ENCODE peak calls at places on chromosome 19, in four cellular contexts. L, N, R and A are unnamed samples.

GRCh38 chr19:3670796-3671679 is 29.2 kb downstream of the PIP5K1C start:
- DNase-seq in R (no peak), N (peak), L (no peak), A (peak)

GRCh38 chr19:49921871-49922755 is 6.9 kb upstream of the ATF5 start:
- DNase-seq in L (no peak), R (no peak), N (peak), A (no peak)

GRCh38 chr19:50222691-50223438 is 19.4 kb downstream of the MYH14 start:
- DNase-seq in R (no peak), L (no peak), N (no peak), A (no peak)

GRCh38 chr19:6038634-6039405 is 60.9 kb upstream of the RANBP3 start:
- DNase-seq in R (no peak), N (no peak), L (no peak), A (no peak)

GRCh38 chr19:34759218-34759917 is 13.6 kb downstream of the ZNF599 start:
- DNase-seq in N (no peak), R (no peak), L (no peak), A (no peak)

GRCh38 chr19:52896431-52897148 is 845 bp downstream of the ZNF320 start:
- DNase-seq in R (peak), L (no peak), N (peak), A (no peak)

GRCh38 chr19:46925548-46925950 is 64.8 kb downstream of the ARHGAP35 start:
- DNase-seq in L (no peak), R (no peak), N (no peak), A (no peak)

GRCh38 chr19:5623397-5624153 is 692 bp downstream of the SAFB start:
- DNase-seq in N (no peak), R (peak), L (no peak), A (no peak)

GRCh38 chr19:46972301-46972700 is 47.3 kb upstream of the NPAS1 start:
- DNase-seq in N (no peak), L (no peak), R (no peak), A (no peak)

GRCh38 chr19:10285393-10285792 is 1.4 kb upstream of the ICAM4 start:
- DNase-seq in L (no peak), N (no peak), R (no peak), A (no peak)

GRCh38 chr19:57934820-57935665 is at the start of gene ZNF418:
- DNase-seq in L (peak), R (peak), N (peak), A (no peak)

GRCh38 chr19:34067861-34068271 is 104.4 kb upstream of the LSM14A start:
- DNase-seq in R (no peak), L (no peak), N (no peak), A (no peak)

GRCh38 chr19:30780032-30780431 is 407.8 kb downstream of the ZNF536 start:
- DNase-seq in L (no peak), N (no peak), R (no peak), A (no peak)

GRCh38 chr19:8552810-8553209 is 24.4 kb downstream of the MYO1F start:
- DNase-seq in N (peak), L (no peak), R (peak), A (no peak)

GRCh38 chr19:46515879-46516350 is 20.2 kb upstream of the PNMA8B start:
- DNase-seq in R (no peak), N (peak), L (no peak), A (no peak)

GRCh38 chr19:45528149-45528743 is 21.0 kb downstream of the VASP start:
- DNase-seq in R (peak), N (peak), L (no peak), A (no peak)

GRCh38 chr19:13843104-13843921 is 33.6 kb upstream of the NANOS3 start:
- DNase-seq in R (peak), N (peak), L (no peak), A (no peak)

GRCh38 chr19:14517840-14518505 is at the start of gene DNAJB1:
- DNase-seq in L (no peak), R (peak), N (peak), A (no peak)

GRCh38 chr19:55882626-55883025 is 46.3 kb downstream of the NLRP4 start:
- DNase-seq in R (no peak), N (no peak), L (no peak), A (no peak)

GRCh38 chr19:13615890-13616289 is 109.6 kb upstream of the CACNA1A start:
- DNase-seq in R (no peak), L (no peak), N (peak), A (no peak)

GRCh38 chr19:47019431-47020041 is at the start of gene NPAS1:
- DNase-seq in N (no peak), R (peak), L (no peak), A (no peak)

GRCh38 chr19:4682417-4683200 is 12.5 kb upstream of the MYDGF start:
- DNase-seq in N (no peak), R (no peak), L (no peak), A (no peak)

GRCh38 chr19:27822336-27822735 is 1390.6 kb downstream of the UQCRFS1 start:
- DNase-seq in L (no peak), R (no peak), N (no peak), A (no peak)

DNA sequence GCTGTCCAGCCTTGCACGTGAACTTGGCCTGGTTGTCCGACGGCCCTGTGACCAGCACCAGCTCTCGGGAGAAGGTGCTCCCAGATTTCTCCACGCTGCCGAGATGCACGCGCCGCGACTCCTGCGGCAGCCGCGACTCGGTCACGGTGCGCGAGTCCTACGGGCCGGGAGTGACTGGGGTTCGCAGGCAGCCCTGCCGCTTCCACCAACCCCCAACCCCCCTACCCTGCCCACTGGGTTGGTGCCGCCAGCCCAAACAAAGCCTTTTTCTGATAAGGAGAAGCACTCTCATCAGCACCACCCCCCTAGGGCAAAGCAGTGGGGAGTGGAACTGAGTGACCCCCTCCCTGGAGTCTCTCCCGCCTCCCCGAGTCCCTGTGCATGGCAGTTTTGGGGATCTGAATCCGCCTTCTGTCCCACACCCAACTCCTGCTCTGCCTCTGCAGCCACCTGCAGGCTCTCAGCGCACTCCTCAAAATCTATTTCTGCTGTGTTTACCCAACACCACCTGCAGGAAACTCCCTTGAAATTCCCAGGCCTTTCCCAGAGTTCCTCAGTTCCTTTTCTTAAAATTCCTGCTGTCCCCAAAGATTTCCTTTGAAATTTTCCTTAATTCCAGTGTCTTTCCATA is 6.2 kb downstream of the NPHS1 start:
- DNase-seq in R (no peak), N (no peak), L (no peak), A (no peak)
- TF ChIP-seq CTCF in R (no peak), N (no peak), L (no peak), A (no peak)

GRCh38 chr19:1223018-1223855 is 14.6 kb downstream of the CBARP start:
- DNase-seq in R (no peak), L (no peak), N (peak), A (no peak)
- TF ChIP-seq CTCF in R (peak), L (peak), N (peak), A (no peak)

GRCh38 chr19:23822735-23823134 is 64.0 kb upstream of the ZNF681 start:
- DNase-seq in R (no peak), L (no peak), N (no peak), A (no peak)

DNA sequence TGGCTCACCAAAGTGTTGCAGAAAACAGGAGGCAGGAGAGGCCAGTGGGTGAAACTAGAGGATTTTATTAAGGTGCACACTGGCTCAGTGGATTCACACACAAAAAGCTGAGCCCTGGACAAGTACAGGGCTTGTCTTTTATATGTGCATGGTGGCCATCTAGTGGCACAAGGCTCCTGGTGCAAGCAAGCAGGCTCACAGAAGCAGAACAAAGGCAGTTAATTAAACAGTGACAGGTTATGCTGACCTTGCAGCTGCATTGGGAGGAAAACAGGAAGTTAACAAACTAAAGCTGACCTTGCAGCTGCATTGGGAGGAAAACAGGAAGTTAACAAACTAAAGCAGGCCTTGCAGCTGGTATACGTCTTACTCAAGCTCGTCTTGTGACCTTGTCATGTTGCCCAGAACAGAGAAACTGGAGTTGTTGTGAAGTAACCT is 65.3 kb upstream of the ZNF681 start:
- DNase-seq in N (no peak), L (no peak), R (peak), A (no peak)
- TF ChIP-seq CTCF in N (no peak), L (no peak), R (no peak), A (no peak)

GRCh38 chr19:42324655-42325307 is 654 bp upstream of the MEGF8 start:
- DNase-seq in N (no peak), L (no peak), R (no peak), A (no peak)

GRCh38 chr19:42326969-42327368 is 1.5 kb downstream of the MEGF8 start:
- DNase-seq in R (no peak), N (no peak), L (no peak), A (no peak)

GRCh38 chr19:42327381-42327780 is 1.9 kb downstream of the MEGF8 start:
- DNase-seq in R (no peak), N (no peak), L (no peak), A (no peak)

GRCh38 chr19:42325308-42325895 is at the start of gene MEGF8:
- DNase-seq in N (peak), R (peak), L (peak), A (peak)

DNA sequence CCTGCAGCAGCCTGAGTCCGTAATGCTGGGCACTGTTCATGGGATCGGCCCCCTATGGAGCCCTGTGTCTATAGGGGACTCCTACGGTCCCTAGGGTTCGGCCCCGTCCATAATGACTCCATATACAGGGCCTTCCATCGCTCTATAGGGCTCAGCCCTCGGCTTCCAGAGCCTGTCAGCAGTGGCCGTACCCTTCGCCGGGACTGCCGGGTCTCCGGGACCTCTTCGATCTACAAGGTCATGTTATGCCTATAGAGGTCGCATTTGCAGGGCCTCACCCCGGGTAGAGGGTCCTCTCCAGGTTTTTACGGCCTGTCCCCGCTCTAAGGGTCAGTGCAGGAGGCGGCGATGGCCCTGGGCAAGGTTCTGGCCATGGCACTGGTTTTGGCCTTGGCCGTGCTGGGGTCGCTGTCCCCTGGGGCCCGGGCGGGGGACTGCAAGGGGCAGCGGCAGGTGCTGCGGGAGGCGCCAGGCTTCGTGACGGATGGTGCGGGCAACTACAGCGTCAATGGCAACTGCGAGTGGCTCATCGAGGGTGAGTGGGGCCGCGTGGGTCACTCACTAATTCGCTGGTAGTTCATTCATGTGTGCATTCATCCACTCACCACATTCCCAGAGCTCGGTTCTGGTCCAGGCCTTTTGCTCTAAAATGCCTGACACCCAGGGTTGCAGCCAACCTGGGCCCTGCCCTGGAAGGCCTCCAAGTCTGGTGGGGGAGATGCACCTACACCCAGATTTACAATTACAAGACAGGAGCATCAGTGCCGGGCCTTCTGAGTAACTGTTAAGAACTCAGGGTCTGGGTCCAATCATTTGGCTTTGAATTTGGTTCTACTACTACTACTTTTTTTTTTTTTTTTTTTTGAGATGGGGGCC is 699 bp downstream of the MEGF8 start:
- DNase-seq in L (no peak), R (peak), N (no peak), A (no peak)
- TF ChIP-seq CTCF in L (no peak), R (no peak), N (no peak), A (no peak)

DNA sequence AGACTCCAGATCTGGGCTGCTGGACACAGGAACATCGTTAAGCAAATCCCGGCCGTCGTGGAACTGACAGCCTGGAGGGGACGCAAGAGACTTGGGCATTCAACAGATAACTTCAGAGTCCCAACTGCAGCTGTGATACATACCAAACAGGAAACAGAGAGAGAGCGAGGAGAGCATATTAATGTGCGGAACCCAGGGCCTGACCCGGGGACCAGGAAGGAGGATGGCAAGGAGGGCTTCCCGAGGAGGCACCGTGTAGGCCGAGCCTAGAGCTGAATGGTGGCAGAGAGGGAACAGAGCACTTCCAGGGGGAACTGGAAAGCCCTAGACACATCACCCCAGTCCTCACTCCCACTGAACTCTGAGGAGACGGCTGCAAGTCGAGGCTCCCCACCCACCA is 68.1 kb downstream of the SIPA1L3 start:
- DNase-seq in L (no peak), N (no peak), R (no peak), A (no peak)
- TF ChIP-seq CTCF in L (no peak), N (no peak), R (no peak), A (no peak)

GRCh38 chr19:18141031-18141430 is 11.9 kb upstream of the PIK3R2 start:
- DNase-seq in R (no peak), L (no peak), N (no peak), A (no peak)

GRCh38 chr19:18137242-18137641 is 15.7 kb upstream of the PIK3R2 start:
- DNase-seq in L (no peak), N (no peak), R (no peak), A (no peak)

GRCh38 chr19:18131841-18132596 is 20.9 kb upstream of the PIK3R2 start:
- DNase-seq in N (no peak), R (no peak), L (no peak), A (no peak)

GRCh38 chr19:18140473-18140872 is 12.5 kb upstream of the PIK3R2 start:
- DNase-seq in L (no peak), N (no peak), R (no peak), A (no peak)

GRCh38 chr19:18135712-18136584 is 17.0 kb upstream of the PIK3R2 start:
- DNase-seq in L (no peak), N (no peak), R (no peak), A (no peak)
- TF ChIP-seq CTCF in L (no peak), N (no peak), R (no peak), A (no peak)

GRCh38 chr19:18593367-18594095 is 4.9 kb downstream of the REX1BD start:
- DNase-seq in R (no peak), L (no peak), N (no peak), A (no peak)

GRCh38 chr19:18596752-18597157 is 8.2 kb downstream of the REX1BD start:
- DNase-seq in R (no peak), L (no peak), N (no peak), A (no peak)

GRCh38 chr19:18594096-18594823 is 5.7 kb downstream of the REX1BD start:
- DNase-seq in R (peak), L (no peak), N (peak), A (no peak)

GRCh38 chr19:18591735-18592385 is 3.3 kb downstream of the REX1BD start:
- DNase-seq in L (no peak), R (no peak), N (no peak), A (no peak)

GRCh38 chr19:18594824-18595373 is 6.3 kb downstream of the REX1BD start:
- DNase-seq in N (no peak), L (no peak), R (no peak), A (no peak)
- TF ChIP-seq CTCF in N (no peak), L (no peak), R (no peak), A (no peak)

GRCh38 chr19:2221918-2222317 is 14.2 kb downstream of the PLEKHJ1 start:
- DNase-seq in N (no peak), L (no peak), R (peak), A (no peak)
- TF ChIP-seq CTCF in N (peak), L (no peak), R (no peak), A (no peak)

GRCh38 chr19:16836115-16836905 is 7.1 kb downstream of the SIN3B start:
- DNase-seq in R (no peak), N (no peak), L (no peak), A (no peak)
- TF ChIP-seq CTCF in R (no peak), N (peak), L (no peak), A (no peak)